ENCODE peak calls at places on chromosomes 12 and 14, in seven cellular contexts. T is GM12878, P is H1, V is HCT116, Y is SK-N-SH, F is K562, G is HepG2. A is an unnamed sample.

GRCh38 chr12:110354172-110354780 is 49.2 kb downstream of the ANAPC7 start:
- DNase-seq in P (no peak), Y (no peak), G (no peak), V (no peak), T (no peak), F (peak; percentile 85), A (no peak)

GRCh38 chr12:105444050-105444808 is 113.7 kb downstream of the C12orf75 start:
- DNase-seq in P (no peak), V (no peak), Y (no peak), F (no peak), T (no peak), G (no peak), A (no peak)

GRCh38 chr14:31955941-31956579 is 121.0 kb upstream of the ARHGAP5 start:
- DNase-seq in T (no peak), V (no peak), F (no peak), G (no peak), Y (no peak), P (no peak), A (no peak)

GRCh38 chr12:84619053-84619452 is 293.5 kb downstream of the SLC6A15 start:
- DNase-seq in Y (no peak), T (no peak), G (no peak), F (no peak), P (no peak), V (no peak), A (no peak)

GRCh38 chr12:57215668-57216013 is 953 bp upstream of the NXPH4 start:
- DNase-seq in P (peak; percentile 55), T (no peak), Y (no peak), G (no peak), V (no peak), F (no peak), A (peak; percentile 56)

GRCh38 chr14:38964630-38965029 is 138.4 kb downstream of the SEC23A start:
- DNase-seq in F (no peak), P (no peak), V (no peak), T (no peak), Y (no peak), G (peak; percentile 87), A (no peak)

GRCh38 chr12:65881348-65881961 is 57.2 kb downstream of the HMGA2 start:
- DNase-seq in Y (no peak), V (no peak), P (no peak), T (no peak), F (no peak), G (no peak), A (no peak)

GRCh38 chr12:112121780-112122565 is 3.4 kb upstream of the TRAFD1 start:
- DNase-seq in F (no peak), Y (no peak), G (no peak), V (peak; percentile 26), T (no peak), P (no peak), A (no peak)

GRCh38 chr12:108800591-108800990 is 56.8 kb downstream of the SSH1 start:
- DNase-seq in G (no peak), F (no peak), T (no peak), Y (no peak), P (no peak), V (no peak), A (no peak)

GRCh38 chr14:87888136-87888999 is 104.6 kb downstream of the GALC start:
- DNase-seq in T (no peak), F (peak; percentile 30), G (peak; percentile 14), V (no peak), Y (peak; percentile 12), P (peak; percentile 89), A (peak; percentile 74)

GRCh38 chr12:27193854-27194544 is 50.1 kb upstream of the STK38L start:
- DNase-seq in Y (peak; percentile 45), P (no peak), F (no peak), T (no peak), G (no peak), V (no peak), A (no peak)

GRCh38 chr12:45893240-45893639 is 97.1 kb downstream of the SCAF11 start:
- DNase-seq in G (peak; percentile 13), Y (no peak), F (no peak), P (no peak), T (no peak), V (peak; percentile 10), A (no peak)

GRCh38 chr14:39083127-39083526 is 19.9 kb downstream of the SEC23A start:
- DNase-seq in P (no peak), F (no peak), T (no peak), Y (no peak), G (no peak), V (no peak), A (no peak)

DNA sequence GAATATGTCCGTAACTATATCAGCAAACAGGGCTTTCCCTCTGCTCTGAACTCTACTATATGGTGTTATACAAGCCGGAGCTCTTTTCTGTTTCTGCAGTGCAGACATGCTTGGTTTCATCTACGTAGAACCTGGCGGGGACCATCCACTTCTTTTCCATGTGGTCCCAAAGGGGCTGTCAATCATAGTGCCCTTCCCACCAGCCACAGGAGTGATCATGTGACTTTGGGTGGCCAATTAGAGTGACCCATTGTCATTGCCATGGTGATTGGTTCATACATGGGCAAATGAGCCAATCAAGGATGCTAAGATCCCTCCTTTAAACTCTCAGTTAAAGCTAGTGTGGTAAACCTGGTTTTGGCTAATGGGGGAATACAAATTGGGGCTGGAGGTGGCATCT is 281.3 kb downstream of the TMEM132D start:
- DNase-seq in V (no peak), P (no peak), Y (no peak), G (no peak), F (peak; percentile 39), T (no peak), A (no peak)
- TF ChIP-seq JUND in V (no peak), P (no peak), Y (no peak), G (no peak), F (no peak), T (no peak), A (no peak)

DNA sequence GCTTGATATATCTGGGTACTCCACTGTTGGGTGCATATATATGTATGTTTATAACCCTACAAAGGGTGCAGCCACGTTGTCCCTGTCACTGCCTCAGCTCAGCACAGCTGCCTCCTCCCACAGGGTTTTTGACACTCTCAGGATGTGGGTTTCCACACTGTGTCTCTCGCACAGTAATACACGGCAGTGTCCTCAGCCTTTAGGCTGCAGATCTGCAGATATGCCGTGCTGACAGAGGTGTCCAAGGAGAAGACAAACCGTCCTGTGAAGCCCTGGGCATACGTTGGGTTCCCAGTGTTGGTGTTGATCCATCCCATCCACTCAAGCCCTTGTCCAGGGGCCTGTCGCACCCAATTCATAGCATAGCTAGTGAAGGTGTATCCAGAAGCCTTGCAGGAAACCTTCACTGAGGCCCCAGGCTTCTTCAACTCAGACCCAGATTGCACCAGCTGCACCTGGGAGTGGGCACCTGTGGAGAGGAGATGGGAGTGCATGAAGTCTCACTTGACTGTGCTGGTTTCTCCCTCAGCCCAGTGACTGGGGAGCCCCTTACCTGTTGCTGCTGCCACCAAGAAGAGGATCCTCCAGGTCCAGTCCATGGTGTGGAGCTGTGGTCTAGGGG is 498.7 kb downstream of the TMEM121 start:
- DNase-seq in F (no peak), P (no peak), T (no peak), V (no peak), G (no peak), Y (no peak), A (no peak)
- TF ChIP-seq JUND in F (no peak), P (no peak), T (no peak), V (no peak), G (no peak), Y (no peak), A (no peak)

GRCh38 chr12:25835385-25835784 is 123.1 kb upstream of the RASSF8 start:
- DNase-seq in T (no peak), Y (no peak), G (no peak), P (no peak), V (no peak), F (no peak), A (no peak)
- TF ChIP-seq JUND in T (no peak), Y (peak; percentile 34), G (no peak), P (no peak), V (no peak), F (no peak), A (no peak)

GRCh38 chr12:123936471-123936870 is 36.2 kb downstream of the CCDC92 start:
- DNase-seq in G (no peak), P (no peak), Y (no peak), T (no peak), V (no peak), F (no peak), A (no peak)
- TF ChIP-seq JUND in G (no peak), P (no peak), Y (no peak), T (no peak), V (no peak), F (no peak), A (no peak)

DNA sequence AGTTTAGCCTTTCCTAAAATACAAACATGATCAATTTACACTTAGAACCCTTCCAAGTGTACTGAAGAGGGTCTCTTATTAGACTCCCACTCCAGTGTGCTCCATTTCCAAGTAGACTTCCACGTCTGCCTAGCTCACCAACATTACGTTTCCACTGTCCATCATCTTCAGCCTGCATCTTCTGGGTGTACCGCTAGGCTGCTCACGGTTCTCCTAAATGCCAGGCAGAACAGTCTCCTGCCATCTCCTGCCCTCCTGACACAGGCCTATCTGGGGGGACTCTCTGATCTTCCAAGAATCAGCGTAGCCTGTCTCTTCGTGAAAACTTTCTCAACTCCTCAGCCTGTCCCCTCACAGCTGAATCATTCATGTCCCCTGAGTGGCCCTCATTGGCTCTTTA is 3.9 kb upstream of the ACVR1B start:
- DNase-seq in G (no peak), T (no peak), V (no peak), F (no peak), P (no peak), Y (no peak), A (no peak)
- TF ChIP-seq JUND in G (no peak), T (no peak), V (no peak), F (no peak), P (no peak), Y (no peak), A (no peak)

GRCh38 chr14:76811561-76811960 is 1.1 kb downstream of the ANGEL1 start:
- DNase-seq in G (no peak), P (no peak), Y (no peak), F (no peak), V (no peak), T (no peak), A (no peak)
- TF ChIP-seq JUND in G (no peak), P (no peak), Y (no peak), F (no peak), V (no peak), T (no peak), A (no peak)

GRCh38 chr14:23067847-23068791 is 10.8 kb upstream of the CDH24 start:
- DNase-seq in V (no peak), G (no peak), F (peak; percentile 35), Y (no peak), T (no peak), P (no peak), A (no peak)

GRCh38 chr14:23066368-23066767 is 9.0 kb upstream of the CDH24 start:
- DNase-seq in F (no peak), T (no peak), Y (no peak), V (no peak), P (no peak), G (no peak), A (no peak)

GRCh38 chr14:23068792-23069412 is 11.6 kb upstream of the CDH24 start:
- DNase-seq in P (peak; percentile 85), T (peak; percentile 67), G (peak; percentile 98), F (peak; percentile 86), Y (peak; percentile 89), V (peak; percentile 88), A (peak; percentile 90)

GRCh38 chr14:23069413-23069806 is 12.1 kb upstream of the CDH24 start:
- DNase-seq in V (no peak), G (no peak), F (no peak), Y (no peak), T (no peak), P (no peak), A (no peak)

GRCh38 chr14:23066855-23067744 is 9.8 kb upstream of the CDH24 start:
- DNase-seq in P (no peak), F (no peak), T (no peak), V (no peak), Y (no peak), G (no peak), A (no peak)
- TF ChIP-seq JUND in P (no peak), F (no peak), T (no peak), V (no peak), Y (no peak), G (no peak), A (no peak)